ENCODE peak calls at places on chromosomes 2 and 18, in six cellular contexts. W is mesendoderm, U is K562, H is tibial nerve, B is NT2/D1, C is Caco-2. V is an unnamed sample.

GRCh38 chr2:148876190-148876588 is 1.2 kb downstream of the KIF5C start:
- DNase-seq in U (no peak), W (peak; percentile 81), C (peak; percentile 13), B (peak; percentile 25), H (no peak), V (peak; percentile 13)

GRCh38 chr2:12807907-12808810 is 91.4 kb downstream of the TRIB2 start:
- DNase-seq in W (no peak), H (no peak), U (no peak), B (no peak), C (no peak), V (no peak)

GRCh38 chr2:223865124-223865523 is 27.7 kb upstream of the AP1S3 start:
- DNase-seq in W (no peak), U (no peak), H (no peak), B (no peak), C (no peak), V (no peak)

GRCh38 chr2:224520064-224520463 is 65.1 kb downstream of the CUL3 start:
- DNase-seq in C (no peak), H (no peak), U (no peak), W (no peak), B (no peak), V (no peak)

GRCh38 chr2:173496746-173497145 is 142.1 kb downstream of the CDCA7 start:
- DNase-seq in B (no peak), H (no peak), U (no peak), W (no peak), C (no peak), V (peak; percentile 9)

GRCh38 chr2:10933700-10934225 is 22.0 kb downstream of the KCNF1 start:
- DNase-seq in H (no peak), U (no peak), W (no peak), C (no peak), B (no peak), V (no peak)

GRCh38 chr2:21010813-21011439 is 32.9 kb downstream of the APOB start:
- DNase-seq in B (no peak), C (no peak), H (no peak), U (no peak), W (no peak), V (no peak)

GRCh38 chr2:62227386-62228075 is 31.6 kb downstream of the B3GNT2 start:
- DNase-seq in W (no peak), C (no peak), B (no peak), U (no peak), H (no peak), V (no peak)

GRCh38 chr2:238462782-238463396 is 36.2 kb downstream of the ASB1 start:
- DNase-seq in W (peak; percentile 55), H (peak; percentile 9), C (peak; percentile 35), B (peak; percentile 32), U (peak; percentile 45), V (peak; percentile 3)

GRCh38 chr2:154826827-154827226 is 128.3 kb downstream of the KCNJ3 start:
- DNase-seq in W (no peak), B (no peak), C (no peak), U (no peak), H (no peak), V (no peak)

GRCh38 chr2:161415041-161415440 is 1.1 kb upstream of the TBR1 start:
- DNase-seq in H (no peak), W (peak; percentile 55), C (peak; percentile 19), B (no peak), U (no peak), V (no peak)

GRCh38 chr2:215879977-215880940 is 133.1 kb downstream of the MREG start:
- DNase-seq in W (peak; percentile 25), B (no peak), C (no peak), H (no peak), U (no peak), V (no peak)

GRCh38 chr2:46705663-46706062 is 209.9 kb downstream of the MCFD2 start:
- DNase-seq in H (no peak), B (no peak), U (no peak), W (no peak), C (no peak), V (no peak)

GRCh38 chr2:46711156-46711555 is 204.4 kb downstream of the MCFD2 start:
- DNase-seq in W (no peak), H (no peak), U (no peak), C (no peak), B (no peak), V (no peak)

GRCh38 chr2:46708492-46708891 is 207.1 kb downstream of the MCFD2 start:
- DNase-seq in B (no peak), W (no peak), C (no peak), H (no peak), U (no peak), V (no peak)

GRCh38 chr2:46706264-46706983 is 209.2 kb downstream of the MCFD2 start:
- DNase-seq in U (no peak), H (no peak), B (no peak), C (no peak), W (peak; percentile 28), V (no peak)

DNA sequence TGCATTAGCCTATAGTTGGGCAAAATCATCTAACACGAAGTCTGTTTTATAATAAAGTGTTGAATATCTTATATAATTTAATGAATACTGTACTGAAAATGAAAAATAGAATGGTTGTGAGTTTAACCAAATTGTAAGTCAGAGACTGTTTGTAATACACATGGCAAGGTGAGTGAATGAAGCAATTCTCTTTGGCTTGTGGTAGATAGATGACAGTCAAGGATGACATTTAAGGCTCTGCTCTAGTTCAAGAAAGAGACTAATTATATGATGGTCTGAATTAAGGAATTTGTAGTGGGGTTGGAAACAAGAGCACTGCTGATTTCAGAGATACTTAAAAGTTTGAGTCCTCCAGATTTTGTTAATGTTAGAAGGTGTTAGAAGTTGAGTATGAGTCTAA is 207.7 kb downstream of the MCFD2 start:
- DNase-seq in C (no peak), H (no peak), B (no peak), U (no peak), W (no peak), V (no peak)
- H3K4me1 ChIP-seq in C (peaks cover 18% of the 10 kb centered on the region), H (no peaks in the 10 kb centered on the region), B (no peaks in the 10 kb centered on the region), U (no peaks in the 10 kb centered on the region), W (peaks cover 3% of the 10 kb centered on the region), V (peaks cover 3% of the 10 kb centered on the region)

GRCh38 chr2:47708801-47709499 is 74.0 kb upstream of the MSH6 start:
- DNase-seq in B (no peak), C (no peak), U (no peak), H (no peak), W (no peak), V (no peak)
- H3K36me3 ChIP-seq in B (no peaks in the 10 kb centered on the region), C (no peaks in the 10 kb centered on the region), U (no peaks in the 10 kb centered on the region), H (no peaks in the 10 kb centered on the region), W (no peaks in the 10 kb centered on the region), V (no peaks in the 10 kb centered on the region)

GRCh38 chr18:61608306-61608705 is 275.1 kb downstream of the CDH20 start:
- DNase-seq in U (no peak), C (no peak), B (no peak), W (no peak), H (no peak), V (no peak)

GRCh38 chr18:61605376-61606067 is 272.3 kb downstream of the CDH20 start:
- DNase-seq in U (no peak), H (no peak), B (no peak), C (no peak), W (no peak), V (no peak)

GRCh38 chr18:61609131-61609530 is 275.9 kb downstream of the CDH20 start:
- DNase-seq in H (no peak), W (no peak), C (no peak), U (no peak), B (no peak), V (no peak)

GRCh38 chr18:61606759-61607158 is 273.5 kb downstream of the CDH20 start:
- DNase-seq in W (peak; percentile 99), B (peak; percentile 20), H (peak; percentile 59), U (peak; percentile 19), C (no peak), V (peak; percentile 96)

DNA sequence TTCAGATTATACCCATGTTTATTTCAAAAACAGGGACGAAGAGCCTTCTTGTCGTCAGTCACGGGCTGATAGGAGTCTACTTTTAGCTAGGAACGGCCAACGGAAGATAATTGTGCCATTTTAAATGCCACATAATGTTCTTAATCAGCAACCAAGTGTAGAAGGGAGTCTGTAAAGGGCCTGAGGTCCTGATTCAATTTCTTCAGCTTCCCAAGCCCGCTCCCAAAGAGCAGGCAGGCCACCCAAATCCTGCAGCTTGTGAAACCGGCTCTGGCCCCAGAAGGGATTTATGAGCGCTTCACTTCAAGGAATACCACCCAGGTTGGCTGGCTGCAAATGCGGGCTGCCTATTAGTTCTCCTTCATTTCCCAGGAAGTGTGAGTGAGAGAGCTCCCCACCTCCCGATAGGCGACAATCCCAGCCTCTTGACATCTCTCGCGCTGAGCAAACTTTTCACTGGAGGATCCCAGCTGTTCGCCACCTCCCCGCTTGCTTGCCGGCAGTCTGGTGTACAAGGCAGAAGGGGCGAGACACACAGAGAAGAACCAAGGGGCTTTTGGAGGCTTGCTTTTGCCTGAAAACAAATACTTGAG is 272.9 kb downstream of the CDH20 start:
- DNase-seq in U (no peak), B (no peak), H (peak; percentile 6), W (peak; percentile 94), C (no peak), V (peak; percentile 54)
- H3K4me1 ChIP-seq in U (no peaks in the 10 kb centered on the region), B (no peaks in the 10 kb centered on the region), H (peaks cover 5% of the 10 kb centered on the region), W (no peaks in the 10 kb centered on the region), C (no peaks in the 10 kb centered on the region), V (peaks cover 17% of the 10 kb centered on the region)

DNA sequence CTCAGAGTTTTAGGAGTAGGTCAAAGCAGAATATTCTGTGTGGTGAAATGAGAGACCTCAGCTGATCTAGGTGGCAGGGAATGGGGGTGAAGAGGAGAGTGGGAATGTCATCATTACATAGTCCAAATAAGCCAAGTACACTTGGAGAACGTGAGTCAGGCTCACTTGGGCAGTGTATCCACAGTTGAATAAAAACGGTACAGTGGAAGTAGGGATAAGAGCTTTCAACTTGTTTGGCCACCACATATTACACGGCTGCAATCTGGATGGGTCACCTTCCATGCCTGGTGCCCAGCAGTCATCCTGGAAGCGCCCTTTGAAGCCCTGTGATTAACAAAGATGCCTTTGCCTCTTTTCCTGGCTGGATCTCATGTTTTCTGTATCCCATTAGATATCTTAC is 28.6 kb downstream of the MIB1 start:
- DNase-seq in W (no peak), H (no peak), B (no peak), C (no peak), U (no peak), V (no peak)
- H3K36me3 ChIP-seq in W (no peaks in the 10 kb centered on the region), H (peaks cover 63% of the 10 kb centered on the region), B (peaks cover 38% of the 10 kb centered on the region), C (no peaks in the 10 kb centered on the region), U (peaks cover 43% of the 10 kb centered on the region), V (peaks cover 32% of the 10 kb centered on the region)